ENCODE peak calls at places on chromosomes 11 and 22, in five cellular contexts. Y is GM23248, N is endothelial cell of umbilical vein, V is tibial nerve, J is epithelial cell of proximal tubule. B is an unnamed sample.

GRCh38 chr11:46249103-46249942 is 28.1 kb upstream of the CREB3L1 start:
- DNase-seq in Y (peak), N (no peak), J (no peak), V (no peak), B (no peak)

GRCh38 chr11:93219440-93219839 is 21.6 kb upstream of the SLC36A4 start:
- DNase-seq in V (no peak), Y (no peak), N (no peak), J (no peak), B (no peak)

GRCh38 chr22:27638329-27639179 is 163.0 kb downstream of the MN1 start:
- DNase-seq in J (no peak), N (no peak), Y (no peak), V (no peak), B (no peak)

GRCh38 chr11:16604784-16605439 is 133.5 kb upstream of the C11orf58 start:
- DNase-seq in J (no peak), Y (peak), V (peak), N (peak), B (no peak)

GRCh38 chr11:33375236-33375635 is 118.1 kb downstream of the HIPK3 start:
- DNase-seq in N (no peak), Y (no peak), V (no peak), J (no peak), B (no peak)

GRCh38 chr11:47216141-47216798 is 1.5 kb downstream of the DDB2 start:
- DNase-seq in V (peak), Y (peak), J (no peak), N (peak), B (peak)

GRCh38 chr11:86760577-86760976 is 39.8 kb upstream of the PRSS23 start:
- DNase-seq in Y (peak), V (no peak), J (no peak), N (no peak), B (no peak)

GRCh38 chr11:3107608-3108182 is 50.5 kb upstream of the CARS1 start:
- DNase-seq in V (no peak), N (no peak), Y (no peak), J (no peak), B (no peak)

GRCh38 chr11:42958635-42959034 is 353.2 kb upstream of the API5 start:
- DNase-seq in N (no peak), Y (no peak), V (no peak), J (no peak), B (no peak)

GRCh38 chr11:93733474-93733873 is 7.8 kb downstream of the TAF1D start:
- DNase-seq in V (no peak), Y (no peak), J (no peak), N (no peak), B (no peak)

GRCh38 chr11:114447444-114447843 is 8.2 kb downstream of the REXO2 start:
- DNase-seq in V (no peak), Y (peak), J (no peak), N (no peak), B (no peak)

GRCh38 chr22:36110306-36110791 is 50.2 kb downstream of the APOL3 start:
- DNase-seq in J (no peak), V (no peak), Y (no peak), N (no peak), B (no peak)

GRCh38 chr11:38593649-38594048 is 1995.6 kb upstream of the RAG2 start:
- DNase-seq in Y (no peak), J (no peak), N (no peak), V (no peak), B (no peak)

GRCh38 chr22:19981961-19982920 is 34.4 kb downstream of the ARVCF start:
- DNase-seq in N (no peak), V (no peak), J (no peak), Y (no peak), B (no peak)

GRCh38 chr11:32396991-32397390 is 38.3 kb downstream of the WT1 start:
- DNase-seq in V (no peak), J (no peak), N (no peak), Y (no peak), B (no peak)

GRCh38 chr11:45247433-45247832 is 38.7 kb downstream of the SYT13 start:
- DNase-seq in V (no peak), Y (peak), J (no peak), N (no peak), B (no peak)

GRCh38 chr11:132535830-132536229 is 996.5 kb downstream of the OPCML start:
- DNase-seq in N (no peak), J (no peak), Y (no peak), V (no peak), B (no peak)

GRCh38 chr11:7577883-7578242 is 64.1 kb downstream of the PPFIBP2 start:
- DNase-seq in V (no peak), Y (peak), N (peak), J (no peak), B (no peak)

GRCh38 chr11:17734418-17734911 is at the start of gene KCNC1:
- DNase-seq in V (no peak), Y (peak), N (peak), J (no peak), B (no peak)

GRCh38 chr11:71428861-71429435 is 19.2 kb downstream of the DHCR7 start:
- DNase-seq in V (peak), J (no peak), N (no peak), Y (no peak), B (no peak)

GRCh38 chr11:72446929-72447753 is 12.8 kb upstream of the CLPB start:
- DNase-seq in J (no peak), N (peak), Y (peak), V (peak), B (no peak)

GRCh38 chr11:130213143-130213978 is 53.8 kb downstream of the ST14 start:
- DNase-seq in Y (peak), N (peak), J (no peak), V (peak), B (peak)

GRCh38 chr11:830295-831131 is 2.2 kb upstream of the CD151 start:
- DNase-seq in N (peak), Y (peak), J (no peak), V (no peak), B (peak)

GRCh38 chr11:134512791-134513538 is 100.9 kb upstream of the B3GAT1 start:
- DNase-seq in N (no peak), Y (no peak), V (no peak), J (no peak), B (no peak)

GRCh38 chr11:124086447-124086846 is 28.8 kb upstream of the VWA5A start:
- DNase-seq in J (no peak), V (no peak), Y (no peak), N (no peak), B (no peak)

GRCh38 chr22:28939394-28939793 is 56.0 kb downstream of the ZNRF3 start:
- DNase-seq in N (no peak), J (no peak), V (no peak), Y (no peak), B (no peak)

GRCh38 chr22:32044477-32044876 is 1.4 kb downstream of the SLC5A1 start:
- DNase-seq in N (no peak), Y (no peak), V (no peak), J (no peak), B (no peak)

GRCh38 chr11:18731949-18732821 is 6.2 kb upstream of the IGSF22 start:
- DNase-seq in J (no peak), N (peak), Y (peak), V (peak), B (no peak)

GRCh38 chr11:26901162-26901561 is 92.8 kb upstream of the FIBIN start:
- DNase-seq in J (peak), N (no peak), V (no peak), Y (no peak), B (no peak)

GRCh38 chr11:126969865-126970479 is 30.6 kb downstream of the KIRREL3 start:
- DNase-seq in Y (peak), N (no peak), V (no peak), J (no peak), B (no peak)

GRCh38 chr11:99960536-99960935 is 726.6 kb upstream of the ARHGAP42 start:
- DNase-seq in Y (no peak), V (no peak), J (no peak), N (no peak), B (no peak)

GRCh38 chr22:33921576-33922181 is 1.4 kb upstream of the LARGE1 start:
- DNase-seq in N (no peak), Y (peak), V (peak), J (no peak), B (peak)

GRCh38 chr11:36056160-36056751 is 112.4 kb downstream of the LDLRAD3 start:
- DNase-seq in V (no peak), Y (peak), N (peak), J (no peak), B (no peak)

GRCh38 chr11:29063630-29064361 is 953.0 kb downstream of the KCNA4 start:
- DNase-seq in J (no peak), N (no peak), Y (no peak), V (no peak), B (no peak)

GRCh38 chr11:78420255-78420764 is 2.7 kb upstream of the GAB2 start:
- DNase-seq in N (peak), J (no peak), V (peak), Y (peak), B (no peak)

GRCh38 chr11:78423241-78423640 is 5.6 kb upstream of the GAB2 start:
- DNase-seq in Y (no peak), N (no peak), J (no peak), V (no peak), B (no peak)

GRCh38 chr11:78419327-78419726 is 1.7 kb upstream of the GAB2 start:
- DNase-seq in J (peak), Y (peak), V (peak), N (peak), B (no peak)

GRCh38 chr11:78418584-78419211 is 1.1 kb upstream of the GAB2 start:
- DNase-seq in N (peak), Y (peak), V (peak), J (no peak), B (no peak)

GRCh38 chr11:78420796-78421209 is 3.2 kb upstream of the GAB2 start:
- DNase-seq in J (no peak), V (peak), N (peak), Y (peak), B (peak)
- H3K4me3 ChIP-seq in J (peak), V (no peak), N (no peak), Y (peak), B (peak)

GRCh38 chr11:104912102-104912501 is 13.8 kb upstream of the CASP12 start:
- DNase-seq in V (no peak), J (no peak), N (no peak), Y (no peak), B (no peak)

GRCh38 chr11:104917259-104918112 is 19.2 kb upstream of the CASP12 start:
- DNase-seq in N (peak), Y (no peak), V (no peak), J (no peak), B (no peak)

GRCh38 chr11:104918113-104918824 is 20.0 kb upstream of the CASP12 start:
- DNase-seq in Y (peak), N (peak), J (no peak), V (no peak), B (no peak)

DNA sequence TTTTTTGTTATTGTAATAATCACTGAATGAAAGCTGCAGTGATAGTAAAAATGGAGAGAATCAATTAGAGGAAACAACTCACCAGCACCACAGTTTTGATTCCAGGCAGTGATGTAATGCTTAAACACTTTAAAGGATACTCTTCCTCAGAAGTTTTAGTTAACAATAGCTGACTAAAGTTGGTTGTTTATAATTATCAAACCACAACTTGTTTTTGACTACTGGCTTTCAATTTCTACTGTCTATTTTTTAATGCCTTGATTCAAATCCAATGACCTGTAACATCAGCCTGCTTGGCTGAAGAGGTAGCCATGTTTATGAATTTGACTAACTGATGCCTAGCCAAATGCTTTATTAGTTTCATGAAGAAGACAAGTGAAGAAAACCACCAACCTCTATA is 18.2 kb upstream of the CASP12 start:
- DNase-seq in Y (peak), N (peak), J (no peak), V (no peak), B (no peak)
- H3K4me3 ChIP-seq in Y (no peak), N (no peak), J (no peak), V (peak), B (no peak)

GRCh38 chr11:57936050-57936418 is 87.6 kb upstream of the OR9Q1 start:
- DNase-seq in N (peak), J (no peak), Y (no peak), V (no peak), B (no peak)

GRCh38 chr11:57940044-57940781 is 83.5 kb upstream of the OR9Q1 start:
- DNase-seq in V (no peak), J (no peak), Y (peak), N (no peak), B (no peak)

GRCh38 chr11:57935402-57936049 is 88.2 kb upstream of the OR9Q1 start:
- DNase-seq in V (no peak), J (no peak), Y (no peak), N (no peak), B (no peak)

GRCh38 chr11:57938351-57938750 is 85.3 kb upstream of the OR9Q1 start:
- DNase-seq in J (no peak), N (no peak), V (no peak), Y (no peak), B (no peak)

DNA sequence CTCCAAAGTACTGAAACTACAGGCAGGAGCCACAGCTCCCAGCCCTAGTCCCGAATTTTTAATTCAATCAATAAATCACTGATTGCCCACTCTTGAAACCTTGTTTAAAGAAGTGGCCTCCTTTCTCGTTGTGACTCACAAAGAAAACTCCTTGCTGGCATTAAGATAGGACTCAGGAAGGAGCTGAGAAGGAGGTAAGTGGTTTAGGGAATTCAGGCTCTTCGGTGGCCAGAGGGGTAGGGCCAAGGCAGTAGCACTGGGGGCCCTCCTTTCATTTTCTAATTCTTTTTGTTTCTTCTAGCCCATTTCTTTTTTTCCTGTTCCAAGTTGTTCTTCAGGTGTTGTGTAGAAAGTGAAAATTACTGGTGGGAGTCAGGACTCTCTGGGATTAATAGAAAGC is 86.2 kb upstream of the OR9Q1 start:
- DNase-seq in Y (no peak), N (no peak), J (no peak), V (no peak), B (no peak)
- H3K4me3 ChIP-seq in Y (no peak), N (no peak), J (no peak), V (no peak), B (no peak)

DNA sequence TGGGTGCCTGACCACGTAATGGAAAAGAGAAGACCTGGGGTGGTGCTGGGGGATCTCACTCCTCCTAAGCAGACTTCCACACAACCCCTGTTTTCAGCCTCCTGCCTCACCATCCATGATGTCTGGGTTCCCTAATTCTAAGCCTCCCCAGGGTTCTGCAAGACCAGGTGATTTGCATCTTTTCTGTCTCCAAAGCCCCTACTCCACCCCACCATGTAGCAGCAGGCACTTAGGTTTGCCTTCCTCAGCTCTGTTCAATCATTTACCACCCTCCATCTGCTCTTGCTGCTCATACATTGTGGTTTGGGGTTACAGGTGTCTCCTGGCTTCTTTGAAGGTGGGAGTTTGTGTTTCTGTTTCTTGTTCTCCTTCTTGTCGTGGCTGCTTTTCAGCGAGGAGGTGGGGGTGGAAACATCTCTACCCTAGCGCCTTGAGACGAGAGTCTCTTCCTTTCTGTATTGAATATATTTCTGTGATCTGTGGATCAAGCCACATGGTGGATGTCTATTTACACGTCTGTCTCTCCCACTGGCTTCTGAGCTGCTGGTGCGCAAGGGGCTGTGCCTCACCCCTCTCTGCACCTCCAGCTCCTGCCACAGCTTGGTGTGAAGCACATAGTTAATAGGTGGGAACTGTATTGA is 6.6 kb upstream of the SSTR3 start:
- DNase-seq in J (no peak), N (no peak), V (no peak), Y (no peak), B (peak)
- H3K4me3 ChIP-seq in J (no peak), N (no peak), V (no peak), Y (no peak), B (peak)

GRCh38 chr22:40613025-40613424 is 23.5 kb downstream of the MRTFA start:
- DNase-seq in Y (no peak), V (no peak), J (no peak), N (no peak), B (no peak)
- H3K4me3 ChIP-seq in Y (no peak), V (no peak), J (no peak), N (no peak), B (no peak)

GRCh38 chr22:45972091-45972867 is 4.7 kb downstream of the WNT7B start:
- DNase-seq in Y (peak), J (no peak), V (no peak), N (no peak), B (no peak)
- H3K4me3 ChIP-seq in Y (peak), J (peak), V (no peak), N (no peak), B (no peak)

DNA sequence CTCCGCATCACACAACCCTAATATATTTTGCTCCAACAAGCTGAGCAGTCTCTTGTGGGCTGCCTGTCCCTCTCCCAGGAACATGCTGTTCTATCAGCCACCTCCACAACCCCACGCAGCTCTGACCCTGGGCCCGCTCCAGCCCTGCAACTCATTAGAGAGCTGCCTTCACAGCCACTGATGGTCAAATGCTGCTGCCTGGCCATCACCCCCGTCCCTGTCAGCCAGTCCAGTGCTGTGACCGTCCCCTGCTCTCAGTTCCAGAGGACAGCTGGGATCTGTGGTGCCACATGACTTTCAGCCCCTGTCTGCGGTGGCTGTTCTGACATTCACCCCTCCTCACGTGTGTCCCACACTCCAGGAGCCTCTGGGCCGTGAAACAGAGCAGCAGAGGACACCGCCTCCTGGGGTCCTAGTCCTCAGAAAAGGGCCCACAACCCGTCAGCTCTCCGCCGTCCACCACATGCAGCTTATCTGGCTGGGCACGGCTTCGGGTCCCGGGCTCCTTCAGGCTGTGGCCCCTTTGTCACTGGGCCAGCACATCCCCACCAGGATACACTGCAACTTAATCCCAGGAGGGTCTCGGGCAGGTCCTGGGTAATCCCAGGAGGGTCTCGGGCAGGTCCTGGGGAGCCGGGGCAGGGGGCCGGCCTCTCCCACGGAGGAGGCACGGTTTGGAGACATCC is 14.9 kb downstream of the CRELD2 start:
- DNase-seq in Y (no peak), J (no peak), V (peak), N (no peak), B (peak)
- H3K4me3 ChIP-seq in Y (no peak), J (no peak), V (peak), N (no peak), B (no peak)

B was measured in GM06990.